ENCODE peak calls at places on chromosome 6, in four cellular contexts. U is CD4-positive, alpha-beta T cell; K is testis; A is cardiac fibroblast. E is an unnamed sample.

GRCh38 chr6:155177369-155177961 is 86.3 kb upstream of the CLDN20 start:
- DNase-seq in K (peak; percentile 69), U (no peak), A (peak; percentile 89), E (no peak)

GRCh38 chr6:139728879-139729278 is 354.4 kb upstream of the CITED2 start:
- DNase-seq in U (no peak), A (no peak), K (no peak), E (no peak)

GRCh38 chr6:38977101-38977500 is 71.5 kb upstream of the GLP1R start:
- DNase-seq in U (no peak), K (no peak), A (no peak), E (no peak)

GRCh38 chr6:158439255-158439654 is 120.6 kb upstream of the TMEM181 start:
- DNase-seq in A (no peak), U (no peak), K (peak; percentile 58), E (no peak)

GRCh38 chr6:47229255-47229654 is 80.5 kb downstream of the TNFRSF21 start:
- DNase-seq in A (no peak), K (no peak), U (no peak), E (no peak)

GRCh38 chr6:34018961-34019606 is 126.8 kb downstream of the GRM4 start:
- DNase-seq in K (no peak), U (no peak), A (no peak), E (no peak)

GRCh38 chr6:164345340-164345739 is 930.8 kb downstream of the QKI start:
- DNase-seq in A (no peak), U (no peak), K (no peak), E (no peak)

GRCh38 chr6:99192561-99192960 is 156.9 kb downstream of the FAXC start:
- DNase-seq in A (no peak), K (no peak), U (no peak), E (no peak)

GRCh38 chr6:28839443-28840120 is 84.2 kb downstream of the TRIM27 start:
- DNase-seq in A (no peak), U (no peak), K (no peak), E (no peak)

GRCh38 chr6:28841290-28841689 is 82.5 kb downstream of the TRIM27 start:
- DNase-seq in K (no peak), U (no peak), A (peak; percentile 3), E (no peak)

GRCh38 chr6:28838289-28838633 is 85.5 kb downstream of the TRIM27 start:
- DNase-seq in K (peak; percentile 71), A (peak; percentile 82), U (peak; percentile 75), E (peak; percentile 73)

GRCh38 chr6:28838634-28839442 is 84.9 kb downstream of the TRIM27 start:
- DNase-seq in U (peak; percentile 64), A (peak; percentile 87), K (peak; percentile 89), E (peak; percentile 92)
- TF ChIP-seq CTCF in U (peak; percentile 77), A (peak; percentile 75), K (peak; percentile 53), E (peak; percentile 75)

DNA sequence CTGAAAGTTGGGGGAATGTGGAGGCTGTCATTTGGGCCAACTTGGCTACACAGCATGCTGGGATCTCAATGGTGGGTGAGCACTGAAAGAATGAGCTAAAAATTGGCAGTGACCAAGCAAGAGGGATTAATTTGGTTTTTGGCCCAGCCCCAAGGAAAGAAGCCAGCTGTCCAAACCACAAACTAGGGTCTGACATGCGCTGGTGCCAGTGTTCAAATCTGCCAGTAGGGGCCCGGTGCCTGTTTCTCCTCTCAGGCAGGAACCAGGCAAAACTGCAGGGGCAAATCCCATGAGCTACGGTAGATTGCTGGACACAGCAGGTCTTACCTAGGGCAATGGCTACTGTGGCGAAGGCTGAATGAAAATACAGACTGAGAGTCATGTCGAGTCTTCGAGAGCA is 61.2 kb upstream of the E2F3 start:
- DNase-seq in U (no peak), A (no peak), K (no peak), E (no peak)
- TF ChIP-seq CTCF in U (no peak), A (no peak), K (no peak), E (no peak)

GRCh38 chr6:87277123-87277522 is 45.3 kb upstream of the SMIM8 start:
- DNase-seq in K (no peak), A (peak; percentile 32), U (no peak), E (no peak)
- TF ChIP-seq CTCF in K (no peak), A (no peak), U (no peak), E (peak; percentile 52)

GRCh38 chr6:56772737-56773184 is 130.1 kb upstream of the DST start:
- DNase-seq in K (no peak), A (peak; percentile 80), U (no peak), E (no peak)
- TF ChIP-seq CTCF in K (no peak), A (no peak), U (no peak), E (no peak)

DNA sequence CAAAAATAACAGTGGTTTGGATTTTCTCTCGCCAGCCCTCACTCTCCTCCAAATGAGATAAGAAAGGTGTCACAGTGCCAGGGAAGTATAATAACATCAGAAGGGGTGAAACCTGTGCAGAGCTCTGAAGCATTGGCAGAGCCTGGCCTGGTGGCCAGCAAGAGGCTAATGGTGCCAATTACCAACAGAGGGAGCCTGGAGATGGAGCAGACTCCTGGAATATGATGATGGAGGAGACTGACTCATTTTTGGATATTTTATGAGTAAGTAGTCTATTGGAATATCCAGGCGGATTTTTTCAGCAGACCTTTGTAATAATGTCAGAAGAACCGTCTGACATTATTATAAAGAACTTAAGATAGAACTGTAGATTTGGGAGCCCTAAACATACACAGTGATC is 442.6 kb upstream of the MARCKS start:
- DNase-seq in U (no peak), K (peak; percentile 49), A (peak; percentile 88), E (no peak)
- TF ChIP-seq CTCF in U (no peak), K (peak; percentile 6), A (peak; percentile 80), E (peak; percentile 48)

DNA sequence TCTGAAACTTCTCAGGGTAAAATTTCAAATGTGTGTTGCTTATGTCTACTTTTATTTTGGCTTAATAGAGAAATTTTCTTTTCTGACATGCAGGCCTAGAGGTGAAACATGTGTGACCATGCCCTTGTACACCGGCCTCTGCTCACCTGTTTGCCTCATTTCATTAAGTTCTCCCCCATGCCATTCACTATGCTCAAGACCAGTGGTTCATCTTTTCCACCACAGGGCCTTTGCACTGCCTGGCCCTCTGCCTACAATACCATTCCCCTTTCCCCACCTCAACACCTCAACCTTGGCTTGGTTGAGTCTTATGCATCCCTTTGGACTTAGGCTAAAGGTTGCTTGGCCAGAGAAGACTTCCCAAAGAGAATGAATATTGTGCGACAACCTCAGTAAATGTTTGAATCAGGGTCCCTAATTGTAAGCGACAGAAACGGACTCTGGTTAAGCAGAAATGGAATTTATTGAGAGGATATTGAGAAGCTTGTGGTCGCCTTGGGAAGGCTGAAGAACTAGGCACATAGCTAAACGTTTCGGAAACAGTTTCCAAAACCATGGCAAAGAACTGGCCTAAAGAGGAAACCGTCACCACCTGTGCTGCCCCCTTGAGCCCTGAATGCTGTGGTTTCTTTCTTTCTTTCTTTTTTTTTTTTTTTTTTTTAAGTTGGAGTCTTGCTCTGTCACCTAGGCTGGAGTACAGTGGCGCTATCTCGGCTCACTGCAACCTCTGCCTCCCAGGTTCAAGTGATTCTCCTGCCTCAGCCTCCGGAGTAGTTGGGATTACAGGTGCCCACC is 152.2 kb downstream of the SOX4 start:
- DNase-seq in K (no peak), A (no peak), U (no peak), E (no peak)
- TF ChIP-seq CTCF in K (no peak), A (no peak), U (no peak), E (no peak)

GRCh38 chr6:81769834-81770233 is 17.4 kb upstream of the TENT5A start:
- DNase-seq in A (no peak), K (no peak), U (no peak), E (no peak)

GRCh38 chr6:81766482-81767069 is 14.1 kb upstream of the TENT5A start:
- DNase-seq in K (no peak), A (peak; percentile 95), U (no peak), E (no peak)

GRCh38 chr6:81768150-81768942 is 15.9 kb upstream of the TENT5A start:
- DNase-seq in A (no peak), K (no peak), U (no peak), E (no peak)

GRCh38 chr6:81770395-81770794 is 17.9 kb upstream of the TENT5A start:
- DNase-seq in A (no peak), U (no peak), K (no peak), E (no peak)

DNA sequence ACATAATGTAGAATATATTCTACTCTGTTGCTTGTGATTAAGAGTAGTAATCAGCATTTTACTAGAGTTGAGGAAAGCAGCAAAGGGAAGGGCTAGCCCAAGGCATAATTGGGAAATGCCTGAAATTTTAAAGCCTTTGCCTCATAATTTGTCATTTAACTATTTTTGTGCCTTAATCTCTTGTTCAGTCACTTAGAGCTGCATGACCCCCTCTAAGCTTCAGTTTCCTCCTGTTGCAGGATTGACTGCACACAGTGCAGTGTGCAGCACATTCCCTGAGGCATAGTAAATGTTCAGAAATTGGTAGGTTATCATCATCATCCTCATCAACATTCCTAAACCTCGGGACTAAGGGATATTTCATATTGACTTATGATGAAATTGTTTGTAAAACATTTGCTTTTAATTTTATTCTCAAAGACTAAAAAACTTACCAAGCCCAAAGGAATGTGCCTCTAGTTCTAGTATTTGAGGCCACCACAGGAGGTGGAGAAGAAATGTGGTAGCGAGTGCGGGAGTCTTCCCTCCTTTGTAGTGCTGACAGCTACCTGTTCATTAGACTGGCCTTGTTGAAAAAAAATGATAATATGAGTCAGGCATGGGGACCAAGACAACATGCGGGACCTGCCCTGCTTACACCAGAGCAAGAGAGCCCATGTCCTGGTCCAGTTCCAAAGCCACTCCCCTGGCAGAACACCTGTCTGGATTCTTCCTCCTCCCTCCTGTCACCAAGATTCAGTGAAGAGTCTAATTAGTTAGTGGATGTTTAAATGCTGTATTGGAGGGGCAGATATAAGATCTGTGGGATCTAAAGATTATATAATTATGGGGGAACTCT is 14.9 kb upstream of the TENT5A start:
- DNase-seq in K (no peak), A (peak; percentile 69), U (no peak), E (no peak)
- TF ChIP-seq CTCF in K (no peak), A (no peak), U (no peak), E (no peak)

GRCh38 chr6:134451529-134451928 is 133.6 kb upstream of the SGK1 start:
- DNase-seq in A (no peak), K (no peak), U (no peak), E (no peak)
- TF ChIP-seq CTCF in A (no peak), K (no peak), U (no peak), E (no peak)

GRCh38 chr6:120966321-120966720 is 368.0 kb downstream of the TBC1D32 start:
- DNase-seq in K (no peak), U (no peak), A (no peak), E (no peak)
- TF ChIP-seq CTCF in K (no peak), U (no peak), A (no peak), E (no peak)